ENCODE peak calls at places on chromosomes 11 and 22, in five cellular contexts. One of them, this sample, is unnamed.

GRCh38 chr22:20319041-20319744 is 667 bp downstream of the DGCR6L start:
- DNase-seq in upper lobe of left lung: peak; percentile 19
- DNase-seq in K562: peak; percentile 85
- DNase-seq in spleen: peak; percentile 56
- DNase-seq in HepG2: no peak
- DNase-seq in this sample: peak; percentile 60

GRCh38 chr11:77322926-77323590 is 21.6 kb upstream of the GDPD4 start:
- DNase-seq in spleen: no peak
- DNase-seq in upper lobe of left lung: no peak
- DNase-seq in HepG2: no peak
- DNase-seq in K562: no peak
- DNase-seq in this sample: no peak

GRCh38 chr11:69298778-69299461 is 5.0 kb downstream of the MYEOV start:
- DNase-seq in HepG2: no peak
- DNase-seq in spleen: peak; percentile 78
- DNase-seq in upper lobe of left lung: no peak
- DNase-seq in K562: peak; percentile 10
- DNase-seq in this sample: no peak

GRCh38 chr11:128595221-128595620 is 7.9 kb upstream of the ETS1 start:
- DNase-seq in K562: no peak
- DNase-seq in upper lobe of left lung: no peak
- DNase-seq in HepG2: no peak
- DNase-seq in spleen: no peak
- DNase-seq in this sample: no peak

GRCh38 chr11:117511981-117512448 is 184.4 kb downstream of the CEP164 start:
- DNase-seq in K562: no peak
- DNase-seq in spleen: no peak
- DNase-seq in upper lobe of left lung: no peak
- DNase-seq in HepG2: peak; percentile 7
- DNase-seq in this sample: no peak

GRCh38 chr11:97743205-97743742 is 1277.5 kb upstream of the CNTN5 start:
- DNase-seq in K562: no peak
- DNase-seq in upper lobe of left lung: no peak
- DNase-seq in HepG2: no peak
- DNase-seq in spleen: no peak
- DNase-seq in this sample: no peak

GRCh38 chr11:132068556-132068955 is 698.1 kb downstream of the NTM start:
- DNase-seq in HepG2: no peak
- DNase-seq in spleen: no peak
- DNase-seq in K562: no peak
- DNase-seq in upper lobe of left lung: no peak
- DNase-seq in this sample: no peak

GRCh38 chr11:65918211-65919150 is at the start of gene C11orf68:
- DNase-seq in K562: peak; percentile 68
- DNase-seq in HepG2: no peak
- DNase-seq in spleen: no peak
- DNase-seq in upper lobe of left lung: no peak
- DNase-seq in this sample: peak; percentile 80

GRCh38 chr11:46361283-46362145 is 14.3 kb downstream of the DGKZ start:
- DNase-seq in HepG2: no peak
- DNase-seq in upper lobe of left lung: peak; percentile 71
- DNase-seq in K562: peak; percentile 82
- DNase-seq in spleen: peak; percentile 93
- DNase-seq in this sample: peak; percentile 87

GRCh38 chr11:79400717-79401330 is 40.0 kb downstream of the TENM4 start:
- DNase-seq in HepG2: peak; percentile 12
- DNase-seq in upper lobe of left lung: no peak
- DNase-seq in spleen: no peak
- DNase-seq in K562: peak; percentile 8
- DNase-seq in this sample: no peak

GRCh38 chr11:130964393-130964792 is 48.1 kb upstream of the SNX19 start:
- DNase-seq in upper lobe of left lung: no peak
- DNase-seq in HepG2: no peak
- DNase-seq in spleen: no peak
- DNase-seq in K562: no peak
- DNase-seq in this sample: no peak

GRCh38 chr22:19872779-19873137 is 18.1 kb upstream of the GNB1L start:
- DNase-seq in K562: no peak
- DNase-seq in upper lobe of left lung: peak; percentile 17
- DNase-seq in HepG2: no peak
- DNase-seq in spleen: peak; percentile 69
- DNase-seq in this sample: no peak

GRCh38 chr11:116427903-116428637 is 344.7 kb downstream of the BUD13 start:
- DNase-seq in upper lobe of left lung: no peak
- DNase-seq in spleen: no peak
- DNase-seq in HepG2: peak; percentile 95
- DNase-seq in K562: no peak
- DNase-seq in this sample: no peak

GRCh38 chr11:75574698-75575265 is 12.7 kb downstream of the SERPINH1 start:
- DNase-seq in K562: no peak
- DNase-seq in spleen: no peak
- DNase-seq in upper lobe of left lung: no peak
- DNase-seq in HepG2: no peak
- DNase-seq in this sample: no peak

GRCh38 chr11:59429924-59430516 is 3.8 kb upstream of the OR5A2 start:
- DNase-seq in upper lobe of left lung: no peak
- DNase-seq in K562: peak; percentile 66
- DNase-seq in HepG2: peak; percentile 53
- DNase-seq in spleen: no peak
- DNase-seq in this sample: no peak

GRCh38 chr11:111408789-111409727 is 30.0 kb upstream of the POU2AF1 start:
- DNase-seq in HepG2: no peak
- DNase-seq in spleen: no peak
- DNase-seq in K562: no peak
- DNase-seq in upper lobe of left lung: no peak
- DNase-seq in this sample: no peak
- TF ChIP-seq POLR2AphosphoS5 in HepG2: no peak
- TF ChIP-seq POLR2AphosphoS5 in spleen: no peak
- TF ChIP-seq POLR2AphosphoS5 in K562: no peak
- TF ChIP-seq POLR2AphosphoS5 in upper lobe of left lung: no peak
- TF ChIP-seq POLR2AphosphoS5 in this sample: no peak

GRCh38 chr11:94858012-94858705 is 90.0 kb downstream of the AMOTL1 start:
- DNase-seq in HepG2: no peak
- DNase-seq in upper lobe of left lung: no peak
- DNase-seq in spleen: no peak
- DNase-seq in K562: no peak
- DNase-seq in this sample: no peak
- H3K36me3 ChIP-seq in HepG2: no peaks in the 10 kb centered on the region
- H3K36me3 ChIP-seq in upper lobe of left lung: peaks cover 17% of the 10 kb centered on the region
- H3K36me3 ChIP-seq in spleen: no peaks in the 10 kb centered on the region
- H3K36me3 ChIP-seq in K562: peaks cover 67% of the 10 kb centered on the region
- H3K36me3 ChIP-seq in this sample: peaks cover 100% of the 10 kb centered on the region

GRCh38 chr22:23072035-23072910 is 2.0 kb downstream of the GNAZ start:
- DNase-seq in upper lobe of left lung: no peak
- DNase-seq in HepG2: no peak
- DNase-seq in K562: no peak
- DNase-seq in spleen: peak; percentile 69
- DNase-seq in this sample: peak; percentile 60
- TF ChIP-seq POLR2AphosphoS5 in upper lobe of left lung: no peak
- TF ChIP-seq POLR2AphosphoS5 in HepG2: no peak
- TF ChIP-seq POLR2AphosphoS5 in K562: no peak
- TF ChIP-seq POLR2AphosphoS5 in spleen: no peak
- TF ChIP-seq POLR2AphosphoS5 in this sample: no peak

GRCh38 chr11:111852103-111852502 is 19.3 kb downstream of the ALG9 start:
- DNase-seq in upper lobe of left lung: no peak
- DNase-seq in K562: no peak
- DNase-seq in spleen: no peak
- DNase-seq in HepG2: no peak
- DNase-seq in this sample: no peak

GRCh38 chr11:111846640-111847039 is 24.7 kb downstream of the ALG9 start:
- DNase-seq in HepG2: no peak
- DNase-seq in spleen: no peak
- DNase-seq in upper lobe of left lung: no peak
- DNase-seq in K562: no peak
- DNase-seq in this sample: no peak

GRCh38 chr11:111851636-111852035 is 19.7 kb downstream of the ALG9 start:
- DNase-seq in upper lobe of left lung: no peak
- DNase-seq in HepG2: peak; percentile 14
- DNase-seq in K562: no peak
- DNase-seq in spleen: no peak
- DNase-seq in this sample: no peak

GRCh38 chr11:111849631-111850030 is 21.8 kb downstream of the ALG9 start:
- DNase-seq in upper lobe of left lung: no peak
- DNase-seq in HepG2: no peak
- DNase-seq in K562: no peak
- DNase-seq in spleen: no peak
- DNase-seq in this sample: no peak

DNA sequence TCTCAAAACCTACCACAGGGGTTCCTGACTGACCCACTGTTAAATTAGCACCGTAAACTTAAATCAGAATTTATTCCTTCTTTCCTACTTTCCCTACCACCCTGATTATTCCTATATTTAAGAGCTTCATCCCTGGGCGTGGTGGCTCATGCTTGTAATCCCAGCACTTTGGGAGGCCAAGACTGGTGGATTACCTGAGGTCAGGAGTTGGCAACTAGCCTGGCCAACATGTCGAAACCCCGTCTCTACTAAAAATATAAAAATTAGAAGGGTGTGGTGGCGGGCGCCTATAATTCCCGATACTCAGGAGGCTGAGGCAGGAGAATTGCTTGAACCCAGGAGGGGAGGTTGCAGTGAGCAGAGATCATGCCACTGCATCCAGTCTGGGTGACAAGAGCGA is 20.3 kb downstream of the ALG9 start:
- DNase-seq in upper lobe of left lung: no peak
- DNase-seq in spleen: no peak
- DNase-seq in K562: no peak
- DNase-seq in HepG2: no peak
- DNase-seq in this sample: no peak
- H3K36me3 ChIP-seq in upper lobe of left lung: peaks cover 6% of the 10 kb centered on the region
- H3K36me3 ChIP-seq in spleen: no peaks in the 10 kb centered on the region
- H3K36me3 ChIP-seq in K562: peaks cover 44% of the 10 kb centered on the region
- H3K36me3 ChIP-seq in HepG2: peaks cover 44% of the 10 kb centered on the region
- H3K36me3 ChIP-seq in this sample: peaks cover 27% of the 10 kb centered on the region

DNA sequence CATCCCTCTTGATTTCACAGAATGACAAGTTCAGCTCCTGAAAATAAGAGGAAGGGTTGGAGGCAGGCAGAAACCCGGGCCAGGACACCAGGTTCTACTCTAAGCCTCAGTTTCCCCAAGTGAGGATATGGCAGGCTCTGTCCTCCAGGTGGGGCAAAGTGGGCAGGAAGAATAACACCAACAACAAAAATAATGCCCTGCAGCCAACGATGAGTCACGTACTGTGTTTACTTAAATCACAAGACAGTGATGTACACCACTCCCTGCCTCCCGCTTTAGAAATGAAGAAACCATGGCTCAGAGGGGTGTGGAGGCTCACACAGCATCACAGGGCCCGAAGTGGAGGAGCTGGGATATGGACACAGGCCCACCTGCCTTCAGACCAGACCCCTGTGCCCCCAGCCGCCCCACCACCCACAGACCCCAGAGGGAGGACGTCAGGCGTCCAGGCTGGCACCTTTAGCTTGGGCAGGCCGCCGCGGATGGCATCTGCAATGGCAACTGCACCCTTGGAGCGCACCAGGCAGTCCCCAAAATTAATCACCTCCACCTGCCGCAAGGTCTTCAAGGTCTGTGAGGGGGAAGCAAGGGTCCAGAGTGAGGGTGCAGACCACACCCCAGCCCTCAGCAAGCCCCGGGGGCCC is 15.6 kb upstream of the CHADL start:
- DNase-seq in HepG2: no peak
- DNase-seq in K562: no peak
- DNase-seq in upper lobe of left lung: no peak
- DNase-seq in spleen: no peak
- DNase-seq in this sample: no peak
- TF ChIP-seq POLR2AphosphoS5 in HepG2: no peak
- TF ChIP-seq POLR2AphosphoS5 in K562: no peak
- TF ChIP-seq POLR2AphosphoS5 in upper lobe of left lung: no peak
- TF ChIP-seq POLR2AphosphoS5 in spleen: no peak
- TF ChIP-seq POLR2AphosphoS5 in this sample: no peak